ENCODE peak calls at places on chromosomes 5 and 9, in seven cellular contexts. M, E, N, D, H, W and V are unnamed samples.

GRCh38 chr9:71937070-71937625 is 25.7 kb downstream of the C9orf85 start:
- DNase-seq in M (no peak), E (no peak), N (no peak), D (no peak), H (no peak), W (no peak), V (no peak)

GRCh38 chr5:177133845-177134652 is 476 bp downstream of the NSD1 start:
- DNase-seq in M (no peak), E (peak; percentile 58), N (peak; percentile 58), D (peak; percentile 40), H (peak; percentile 27), W (peak; percentile 34), V (peak; percentile 57)

GRCh38 chr9:18297532-18297872 is 176.5 kb upstream of the ADAMTSL1 start:
- DNase-seq in M (no peak), E (no peak), N (no peak), D (no peak), H (no peak), W (peak; percentile 8), V (no peak)

GRCh38 chr9:93587651-93588347 is 11.4 kb downstream of the PHF2 start:
- DNase-seq in M (no peak), E (no peak), N (no peak), D (no peak), H (no peak), W (no peak), V (peak; percentile 26)

GRCh38 chr9:77848897-77849296 is 182.7 kb downstream of the GNAQ start:
- DNase-seq in M (no peak), E (peak; percentile 84), N (no peak), D (peak; percentile 69), H (peak; percentile 67), W (peak; percentile 91), V (peak; percentile 77)

GRCh38 chr9:129023036-129023907 is 4.9 kb downstream of the SH3GLB2 start:
- DNase-seq in M (no peak), E (peak; percentile 84), N (no peak), D (peak; percentile 89), H (peak; percentile 35), W (peak; percentile 70), V (no peak)

GRCh38 chr5:19240150-19240549 is 747.9 kb downstream of the CDH18 start:
- DNase-seq in M (no peak), E (peak; percentile 68), N (no peak), D (no peak), H (no peak), W (peak; percentile 73), V (no peak)

GRCh38 chr5:68047035-68047434 is 168.5 kb upstream of the PIK3R1 start:
- DNase-seq in M (no peak), E (peak; percentile 69), N (no peak), D (no peak), H (no peak), W (peak; percentile 92), V (no peak)

GRCh38 chr9:131422241-131422792 is 28.4 kb downstream of the PRRC2B start:
- DNase-seq in M (no peak), E (no peak), N (peak; percentile 76), D (peak; percentile 36), H (no peak), W (no peak), V (no peak)
- TF ChIP-seq CTCF in M (peak; percentile 49), E (peak; percentile 20), N (peak; percentile 38), D (peak; percentile 44), H (peak; percentile 11), W (no peak), V (no peak)

DNA sequence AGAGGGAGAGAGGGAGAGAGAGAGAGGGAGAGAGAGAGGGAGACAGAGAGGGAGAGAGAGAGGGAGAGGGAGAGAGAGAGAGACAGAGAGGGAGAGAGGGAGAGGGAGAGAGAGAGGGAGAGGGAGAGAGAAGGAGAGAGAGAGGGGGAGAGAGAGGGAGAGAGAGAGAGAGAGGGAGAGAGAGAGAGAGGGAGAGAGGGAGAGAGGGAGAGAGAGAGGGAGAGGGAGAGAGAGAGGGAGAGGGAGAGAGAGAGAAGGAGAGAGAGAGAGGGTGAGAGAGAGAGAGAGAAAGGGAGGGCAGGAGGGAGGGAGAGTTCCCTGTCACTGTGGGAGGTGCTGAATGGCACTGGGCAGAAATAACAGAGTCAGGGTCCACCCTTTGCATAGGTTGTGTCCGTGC is 29.9 kb downstream of the ADAMTSL2 start:
- DNase-seq in M (no peak), E (no peak), N (no peak), D (no peak), H (no peak), W (no peak), V (no peak)
- TF ChIP-seq CTCF in M (no peak), E (no peak), N (no peak), D (no peak), H (no peak), W (no peak), V (no peak)

GRCh38 chr5:167555771-167556170 is 735.7 kb upstream of the WWC1 start:
- DNase-seq in M (no peak), E (peak; percentile 15), N (no peak), D (no peak), H (no peak), W (no peak), V (no peak)
- TF ChIP-seq CTCF in M (no peak), E (no peak), N (no peak), D (no peak), H (no peak), W (peak; percentile 17), V (no peak)

DNA sequence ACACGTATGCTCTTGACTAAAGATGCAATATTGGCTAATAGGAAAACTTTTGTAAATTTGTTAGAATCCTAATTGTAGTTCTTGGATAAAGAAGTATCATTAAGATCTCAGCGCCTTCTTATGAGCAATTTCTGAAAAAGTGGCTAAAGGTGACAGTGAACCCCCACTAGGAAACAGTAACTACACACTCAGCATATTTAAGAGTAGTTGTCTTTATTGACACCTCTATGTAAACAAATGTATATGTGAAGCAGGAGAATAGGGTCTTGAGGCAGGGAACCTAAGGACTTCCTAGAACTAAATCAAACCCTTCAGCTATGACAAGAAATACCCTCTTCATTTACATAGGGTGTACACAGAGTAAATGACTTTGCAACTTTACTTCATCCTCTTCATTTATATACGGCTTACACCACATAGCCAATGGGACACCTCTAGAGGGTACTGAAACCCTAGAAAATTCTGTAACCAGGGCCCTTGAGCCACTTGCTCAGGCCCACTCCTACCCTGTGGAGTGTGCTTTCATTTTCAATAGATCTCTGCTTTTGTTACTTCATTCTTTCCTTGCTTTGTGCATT is 2.8 kb downstream of the NIPSNAP3A start:
- DNase-seq in M (no peak), E (no peak), N (no peak), D (no peak), H (no peak), W (no peak), V (no peak)
- TF ChIP-seq CTCF in M (no peak), E (no peak), N (no peak), D (no peak), H (no peak), W (no peak), V (no peak)

DNA sequence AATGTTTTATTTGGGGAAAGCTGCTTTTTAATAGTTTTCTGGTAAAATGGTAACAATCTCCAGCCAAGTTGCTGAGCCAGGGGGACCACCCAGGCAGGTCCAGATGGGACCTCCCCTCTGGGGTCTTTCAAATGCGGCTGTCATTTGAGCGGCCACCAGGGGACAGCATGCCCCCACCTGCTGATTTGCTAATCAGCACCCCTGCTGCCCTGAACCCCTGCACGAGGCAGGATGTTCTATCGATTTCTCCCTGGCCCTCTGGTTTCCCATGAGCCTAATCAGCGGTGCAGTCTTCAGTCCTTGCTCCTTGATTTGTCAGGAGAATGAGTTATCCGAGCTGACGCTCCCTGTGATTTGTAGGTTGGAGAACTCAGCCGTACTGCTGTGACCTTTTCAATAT is 247.0 kb downstream of the FSTL4 start:
- DNase-seq in M (no peak), E (no peak), N (no peak), D (no peak), H (no peak), W (no peak), V (no peak)
- TF ChIP-seq CTCF in M (no peak), E (peak; percentile 25), N (no peak), D (no peak), H (no peak), W (no peak), V (no peak)

GRCh38 chr5:135186662-135187522 is 152.9 kb upstream of the PITX1 start:
- DNase-seq in M (no peak), E (no peak), N (no peak), D (no peak), H (no peak), W (no peak), V (no peak)
- TF ChIP-seq CTCF in M (peak; percentile 14), E (no peak), N (no peak), D (no peak), H (no peak), W (no peak), V (no peak)

GRCh38 chr5:127562252-127562651 is 44.8 kb downstream of the PRRC1 start:
- DNase-seq in M (no peak), E (no peak), N (no peak), D (no peak), H (no peak), W (no peak), V (no peak)
- TF ChIP-seq CTCF in M (no peak), E (peak; percentile 17), N (no peak), D (peak; percentile 56), H (peak; percentile 43), W (peak; percentile 22), V (peak; percentile 29)

GRCh38 chr9:1013018-1013417 is 36.6 kb downstream of the DMRT3 start:
- DNase-seq in M (no peak), E (no peak), N (no peak), D (no peak), H (no peak), W (no peak), V (peak; percentile 55)

GRCh38 chr9:1024112-1024511 is 26.0 kb upstream of the DMRT2 start:
- DNase-seq in M (no peak), E (no peak), N (no peak), D (no peak), H (no peak), W (no peak), V (no peak)

GRCh38 chr9:1018121-1018520 is 32.0 kb upstream of the DMRT2 start:
- DNase-seq in M (no peak), E (no peak), N (peak; percentile 36), D (peak; percentile 34), H (no peak), W (no peak), V (no peak)
- TF ChIP-seq CTCF in M (peak; percentile 22), E (no peak), N (peak; percentile 41), D (peak; percentile 13), H (peak; percentile 28), W (no peak), V (no peak)